ENCODE peak calls at places on chromosomes 4 and X, in eight cellular contexts. W is mesendoderm, U is A549, E is OCI-LY7, T is GM12878, X is mammary epithelial cell, L is Karpas-422, A is MM.1S. R is an unnamed sample. For H3K4me1, the result is how much of the 10 kb centered on the place peaks cover.

GRCh38 chrX:308821-309520 is 9.6 kb downstream of the GTPBP6 start:
- DNase-seq in W (no peak), U (no peak), E (no peak), T (no peak), X (no peak), L (no peak), A (no peak), R (no peak)

GRCh38 chr4:911871-912490 is 20.1 kb downstream of the GAK start:
- DNase-seq in W (no peak), U (no peak), E (no peak), T (no peak), X (no peak), L (no peak), A (no peak), R (no peak)

GRCh38 chr4:124462954-124463828 is 249.3 kb downstream of the ANKRD50 start:
- DNase-seq in W (no peak), U (no peak), E (no peak), T (no peak), X (no peak), L (no peak), A (no peak), R (no peak)

GRCh38 chrX:78643874-78644273 is 15.3 kb downstream of the RTL3 start:
- DNase-seq in W (no peak), U (no peak), E (no peak), T (no peak), X (no peak), L (no peak), A (no peak), R (no peak)

GRCh38 chr4:2347190-2347589 is 71.3 kb downstream of the ZFYVE28 start:
- DNase-seq in W (no peak), U (no peak), E (no peak), T (no peak), X (no peak), L (no peak), A (no peak), R (no peak)

GRCh38 chr4:153257151-153257620 is 52.9 kb downstream of the TRIM2 start:
- DNase-seq in W (peak), U (no peak), E (no peak), T (no peak), X (no peak), L (no peak), A (no peak), R (peak)

GRCh38 chr4:139575072-139575471 is 19.1 kb upstream of the SETD7 start:
- DNase-seq in W (peak), U (no peak), E (no peak), T (no peak), X (no peak), L (no peak), A (no peak), R (no peak)

GRCh38 chrX:83469551-83469950 is 38.5 kb upstream of the POU3F4 start:
- DNase-seq in W (peak), U (peak), E (peak), T (no peak), X (peak), L (peak), A (peak), R (peak)

GRCh38 chr4:185656467-185656890 is 121.2 kb upstream of the PDLIM3 start:
- DNase-seq in W (peak), U (no peak), E (no peak), T (no peak), X (peak), L (no peak), A (no peak), R (peak)

GRCh38 chr4:95107635-95108034 is 349.9 kb downstream of the BMPR1B start:
- DNase-seq in W (no peak), U (no peak), E (no peak), T (no peak), X (peak), L (no peak), A (no peak), R (peak)

GRCh38 chrX:64229145-64229544 is 1.3 kb downstream of the ASB12 start:
- DNase-seq in W (peak), U (no peak), E (no peak), T (no peak), X (no peak), L (no peak), A (no peak), R (no peak)

GRCh38 chr4:81380364-81380853 is 91.3 kb downstream of the RASGEF1B start:
- DNase-seq in W (no peak), U (no peak), E (no peak), T (no peak), X (no peak), L (no peak), A (no peak), R (no peak)

GRCh38 chr4:125526420-125526819 is 211.7 kb downstream of the FAT4 start:
- DNase-seq in W (no peak), U (no peak), E (no peak), T (no peak), X (no peak), L (no peak), A (no peak), R (peak)

GRCh38 chrX:72095370-72095769 is 36.3 kb downstream of the RTL5 start:
- DNase-seq in W (no peak), U (no peak), E (no peak), T (no peak), X (no peak), L (no peak), A (no peak), R (no peak)
- H3K4me1 ChIP-seq in W (under half), U (under half), E (under half), T (under half), X (under half), L (under half), A (under half), R (under half)

GRCh38 chr4:74148205-74148604 is 9.7 kb upstream of the MTHFD2L start:
- DNase-seq in W (no peak), U (no peak), E (no peak), T (no peak), X (no peak), L (no peak), A (no peak), R (no peak)
- H3K4me2 ChIP-seq in W (no peak), U (no peak), E (no peak), T (no peak), X (no peak), L (no peak), A (no peak), R (no peak)

GRCh38 chr4:88649716-88650115 is 47.9 kb downstream of the NAP1L5 start:
- DNase-seq in W (no peak), U (no peak), E (no peak), T (no peak), X (no peak), L (no peak), A (no peak), R (no peak)

GRCh38 chr4:88643932-88644331 is 51.7 kb downstream of the HERC3 start:
- DNase-seq in W (no peak), U (no peak), E (no peak), T (no peak), X (no peak), L (no peak), A (no peak), R (no peak)

GRCh38 chr4:88645994-88646393 is 51.6 kb downstream of the NAP1L5 start:
- DNase-seq in W (no peak), U (no peak), E (no peak), T (no peak), X (no peak), L (no peak), A (no peak), R (no peak)

GRCh38 chr4:88646528-88647280 is 50.9 kb downstream of the NAP1L5 start:
- DNase-seq in W (peak), U (no peak), E (no peak), T (no peak), X (peak), L (no peak), A (no peak), R (no peak)
- H3K4me1 ChIP-seq in W (under half), U (under half), E (under half), T (under half), X (under half), L (under half), A (under half), R (under half)

GRCh38 chrX:153882557-153882956 is 3.4 kb downstream of the L1CAM start:
- DNase-seq in W (no peak), U (no peak), E (no peak), T (no peak), X (no peak), L (no peak), A (no peak), R (no peak)

GRCh38 chrX:153883163-153883843 is 2.7 kb downstream of the L1CAM start:
- DNase-seq in W (no peak), U (no peak), E (no peak), T (no peak), X (no peak), L (no peak), A (no peak), R (no peak)

GRCh38 chrX:153885208-153885787 is 675 bp downstream of the L1CAM start:
- DNase-seq in W (no peak), U (no peak), E (no peak), T (no peak), X (no peak), L (no peak), A (no peak), R (no peak)

GRCh38 chrX:153885968-153886903 is at the start of gene L1CAM:
- DNase-seq in W (peak), U (no peak), E (no peak), T (no peak), X (no peak), L (no peak), A (no peak), R (peak)

DNA sequence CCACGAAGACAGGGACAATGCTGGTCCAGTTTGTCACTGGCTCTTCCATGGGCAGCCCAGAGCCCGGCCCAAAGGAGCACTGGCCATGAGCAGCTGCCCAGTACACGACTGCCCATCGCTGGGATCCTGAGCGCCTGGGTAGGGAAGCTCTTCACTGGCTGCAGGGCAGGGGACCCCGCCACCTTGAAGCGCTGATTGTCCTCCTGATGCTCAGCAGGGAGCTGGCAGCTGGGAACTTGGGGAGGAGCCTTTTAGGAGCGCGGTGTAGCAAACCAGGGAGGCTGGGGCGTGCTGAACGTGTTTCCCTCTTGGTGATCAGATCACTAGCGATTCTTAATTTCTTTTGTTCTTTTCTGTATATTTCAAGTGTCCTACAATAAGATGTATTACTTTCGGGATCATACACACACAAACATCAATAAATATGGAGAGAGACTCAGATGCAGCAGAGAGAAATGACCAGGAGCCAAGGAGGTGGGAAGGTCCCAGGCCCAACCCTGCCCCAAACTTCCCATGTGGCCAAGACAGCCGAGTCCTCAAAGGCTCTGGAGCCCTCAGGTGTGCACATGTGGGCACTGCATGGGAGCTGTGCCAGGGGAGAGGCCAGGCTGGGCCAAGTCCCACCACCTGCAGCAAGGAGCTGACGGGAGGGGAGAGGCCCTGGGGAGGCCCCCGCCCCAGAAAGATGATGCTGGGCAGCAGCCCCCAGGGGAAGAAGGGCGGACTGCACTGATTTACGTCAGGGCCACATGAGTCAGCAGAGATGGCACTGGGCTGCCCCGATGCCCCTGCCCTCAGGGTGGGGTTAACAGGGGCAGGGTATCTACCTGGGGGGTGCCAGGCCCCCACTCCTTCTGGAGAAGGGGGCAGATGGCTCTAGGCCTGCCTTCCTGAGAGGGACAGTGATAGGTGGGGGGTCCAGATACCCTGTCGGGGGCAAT is 1.6 kb downstream of the L1CAM start:
- DNase-seq in W (no peak), U (no peak), E (no peak), T (no peak), X (peak), L (peak), A (no peak), R (no peak)
- H3K4me2 ChIP-seq in W (no peak), U (peak), E (no peak), T (no peak), X (peak), L (no peak), A (no peak), R (no peak)

DNA sequence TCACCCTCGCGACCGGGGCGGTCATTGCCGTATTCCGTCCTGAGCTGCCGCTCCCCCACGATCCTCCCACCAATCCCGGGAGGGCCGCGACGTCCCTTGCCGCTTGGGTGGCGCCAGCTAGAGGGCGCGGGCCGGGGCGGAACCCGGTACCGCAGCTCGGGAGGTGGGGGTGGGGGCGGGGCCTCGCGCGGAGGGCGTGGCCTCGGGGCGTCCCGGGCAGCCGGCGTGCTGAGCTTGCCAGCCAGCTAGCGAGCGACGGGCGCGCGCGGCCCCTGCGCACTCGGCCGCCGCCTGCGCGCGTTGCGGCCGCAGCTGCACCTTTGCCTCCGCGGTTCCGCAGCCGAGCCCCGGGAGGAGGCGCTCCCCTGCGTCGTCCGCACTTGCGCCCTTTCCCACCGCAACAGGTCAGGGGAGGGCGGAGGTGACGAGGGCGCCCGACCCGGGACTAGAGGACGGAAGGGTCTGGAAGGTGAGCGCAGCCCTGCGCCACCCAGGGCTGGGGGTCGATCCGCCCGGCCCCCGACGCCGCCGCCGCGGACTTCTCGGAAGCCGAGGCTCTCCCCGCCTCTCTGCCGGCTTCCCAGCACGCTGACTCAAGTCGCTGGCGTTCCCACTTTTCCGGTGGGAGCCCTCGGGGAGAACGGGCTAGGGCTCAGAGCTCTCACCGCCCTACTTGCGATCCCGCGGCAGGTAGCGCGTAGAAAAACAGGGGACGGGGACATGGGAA is at the start of gene AFF1:
- DNase-seq in W (peak), U (peak), E (peak), T (peak), X (peak), L (peak), A (peak), R (peak)
- H3K4me1 ChIP-seq in W (under half), U (under half), E (under half), T (under half), X (under half), L (half or more), A (under half), R (under half)

DNA sequence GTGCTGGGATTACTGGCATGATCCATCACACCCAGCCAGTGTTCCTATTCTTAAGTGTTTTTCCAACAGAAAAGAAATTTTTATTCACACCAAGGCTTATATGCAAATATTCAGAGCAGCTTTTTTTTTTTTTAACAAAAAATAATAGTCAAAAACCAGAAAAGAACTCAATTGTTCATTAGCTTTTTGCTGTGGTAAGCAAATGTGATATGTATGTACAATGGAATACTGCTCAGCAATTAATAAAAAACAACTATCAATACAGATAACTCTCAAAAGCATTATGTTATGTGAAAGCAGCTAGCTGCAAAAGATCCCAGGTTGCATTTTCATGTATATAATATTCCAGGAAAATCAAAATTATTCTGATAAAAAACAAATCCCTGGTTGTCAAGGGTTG is 132.3 kb downstream of the SLIT2 start:
- DNase-seq in W (no peak), U (no peak), E (no peak), T (no peak), X (no peak), L (no peak), A (no peak), R (no peak)
- H3K4me2 ChIP-seq in W (no peak), U (no peak), E (no peak), T (no peak), X (no peak), L (no peak), A (no peak), R (no peak)